ENCODE peak calls at places on chromosomes 5 and 9, in five cellular contexts. I, W, K, B and M are unnamed samples.

GRCh38 chr9:99181206-99181605 is 40.5 kb downstream of the ALG2 start:
- DNase-seq in I (no peak), W (no peak), K (no peak), B (no peak), M (no peak)

GRCh38 chr5:142385194-142385593 is 60.4 kb upstream of the SPRY4 start:
- DNase-seq in I (peak; percentile 79), W (no peak), K (no peak), B (peak; percentile 55), M (no peak)

GRCh38 chr5:157059093-157059539 is at the start of gene HAVCR1:
- DNase-seq in I (no peak), W (no peak), K (peak; percentile 85), B (no peak), M (no peak)

GRCh38 chr5:118722165-118723020 is 266.0 kb downstream of the DTWD2 start:
- DNase-seq in I (no peak), W (no peak), K (no peak), B (no peak), M (no peak)

GRCh38 chr9:93574091-93574899 is 2.1 kb upstream of the PHF2 start:
- DNase-seq in I (no peak), W (no peak), K (no peak), B (no peak), M (no peak)

GRCh38 chr9:129584136-129584535 is 36.8 kb downstream of the C9orf50 start:
- DNase-seq in I (peak; percentile 86), W (peak; percentile 28), K (peak; percentile 82), B (peak; percentile 88), M (peak; percentile 69)

GRCh38 chr5:14416709-14417108 is 164.9 kb upstream of the OTULINL start:
- DNase-seq in I (no peak), W (no peak), K (no peak), B (no peak), M (no peak)

GRCh38 chr9:109258619-109259321 is 62.1 kb downstream of the EPB41L4B start:
- DNase-seq in I (no peak), W (no peak), K (no peak), B (no peak), M (peak; percentile 61)

GRCh38 chr9:19416143-19416542 is 7.3 kb downstream of the ACER2 start:
- DNase-seq in I (no peak), W (no peak), K (no peak), B (peak; percentile 81), M (no peak)